ENCODE peak calls at places on chromosomes 6 and 20, in six cellular contexts. One of them, this sample, is unnamed.

GRCh38 chr20:38893485-38894090 is 32.6 kb upstream of the FAM83D start:
- DNase-seq in spleen: peak
- DNase-seq in HS-5: no peak
- DNase-seq in hepatocyte: peak
- DNase-seq in activated naive CD8-positive, alpha-beta T cell treated with anti-CD3 and anti-CD28 coated beads, Interleukin-2, amount 50 U/mL, for 24 hours: peak
- DNase-seq in EL: peak
- DNase-seq in this sample: peak

GRCh38 chr20:2596673-2597279 is 55.7 kb upstream of the NOP56 start:
- DNase-seq in spleen: no peak
- DNase-seq in HS-5: no peak
- DNase-seq in hepatocyte: no peak
- DNase-seq in activated naive CD8-positive, alpha-beta T cell treated with anti-CD3 and anti-CD28 coated beads, Interleukin-2, amount 50 U/mL, for 24 hours: no peak
- DNase-seq in EL: peak
- DNase-seq in this sample: peak

GRCh38 chr6:1626481-1626880 is 16.8 kb downstream of the FOXC1 start:
- DNase-seq in spleen: no peak
- DNase-seq in HS-5: no peak
- DNase-seq in hepatocyte: no peak
- DNase-seq in activated naive CD8-positive, alpha-beta T cell treated with anti-CD3 and anti-CD28 coated beads, Interleukin-2, amount 50 U/mL, for 24 hours: no peak
- DNase-seq in EL: no peak
- DNase-seq in this sample: no peak

GRCh38 chr6:134235937-134236751 is 81.8 kb downstream of the SGK1 start:
- DNase-seq in spleen: no peak
- DNase-seq in HS-5: peak
- DNase-seq in hepatocyte: no peak
- DNase-seq in activated naive CD8-positive, alpha-beta T cell treated with anti-CD3 and anti-CD28 coated beads, Interleukin-2, amount 50 U/mL, for 24 hours: no peak
- DNase-seq in EL: peak
- DNase-seq in this sample: peak

GRCh38 chr6:168589275-168589674 is 148.3 kb downstream of the SMOC2 start:
- DNase-seq in spleen: no peak
- DNase-seq in HS-5: no peak
- DNase-seq in hepatocyte: no peak
- DNase-seq in activated naive CD8-positive, alpha-beta T cell treated with anti-CD3 and anti-CD28 coated beads, Interleukin-2, amount 50 U/mL, for 24 hours: no peak
- DNase-seq in EL: no peak
- DNase-seq in this sample: no peak

GRCh38 chr20:11266571-11266970 is 592.8 kb upstream of the JAG1 start:
- DNase-seq in spleen: no peak
- DNase-seq in HS-5: no peak
- DNase-seq in hepatocyte: no peak
- DNase-seq in activated naive CD8-positive, alpha-beta T cell treated with anti-CD3 and anti-CD28 coated beads, Interleukin-2, amount 50 U/mL, for 24 hours: no peak
- DNase-seq in EL: no peak
- DNase-seq in this sample: no peak

GRCh38 chr20:62707281-62707941 is 1.2 kb upstream of the NTSR1 start:
- DNase-seq in spleen: no peak
- DNase-seq in HS-5: no peak
- DNase-seq in hepatocyte: no peak
- DNase-seq in activated naive CD8-positive, alpha-beta T cell treated with anti-CD3 and anti-CD28 coated beads, Interleukin-2, amount 50 U/mL, for 24 hours: no peak
- DNase-seq in EL: no peak
- DNase-seq in this sample: no peak

GRCh38 chr6:36968266-36968977 is 13.9 kb downstream of the PI16 start:
- DNase-seq in spleen: peak
- DNase-seq in HS-5: no peak
- DNase-seq in hepatocyte: no peak
- DNase-seq in activated naive CD8-positive, alpha-beta T cell treated with anti-CD3 and anti-CD28 coated beads, Interleukin-2, amount 50 U/mL, for 24 hours: no peak
- DNase-seq in EL: no peak
- DNase-seq in this sample: no peak

GRCh38 chr20:20206788-20207187 is 154.5 kb downstream of the CFAP61 start:
- DNase-seq in spleen: no peak
- DNase-seq in HS-5: no peak
- DNase-seq in hepatocyte: no peak
- DNase-seq in activated naive CD8-positive, alpha-beta T cell treated with anti-CD3 and anti-CD28 coated beads, Interleukin-2, amount 50 U/mL, for 24 hours: no peak
- DNase-seq in EL: no peak
- DNase-seq in this sample: no peak

GRCh38 chr20:62592506-62593177 is 49.7 kb upstream of the SLCO4A1 start:
- DNase-seq in spleen: no peak
- DNase-seq in HS-5: no peak
- DNase-seq in hepatocyte: no peak
- DNase-seq in activated naive CD8-positive, alpha-beta T cell treated with anti-CD3 and anti-CD28 coated beads, Interleukin-2, amount 50 U/mL, for 24 hours: no peak
- DNase-seq in EL: no peak
- DNase-seq in this sample: no peak

GRCh38 chr20:13296070-13296469 is 75.0 kb downstream of the ISM1 start:
- DNase-seq in spleen: no peak
- DNase-seq in HS-5: no peak
- DNase-seq in hepatocyte: no peak
- DNase-seq in activated naive CD8-positive, alpha-beta T cell treated with anti-CD3 and anti-CD28 coated beads, Interleukin-2, amount 50 U/mL, for 24 hours: no peak
- DNase-seq in EL: no peak
- DNase-seq in this sample: no peak

GRCh38 chr6:1519597-1519996 is 90.1 kb upstream of the FOXC1 start:
- DNase-seq in spleen: no peak
- DNase-seq in HS-5: no peak
- DNase-seq in hepatocyte: no peak
- DNase-seq in activated naive CD8-positive, alpha-beta T cell treated with anti-CD3 and anti-CD28 coated beads, Interleukin-2, amount 50 U/mL, for 24 hours: no peak
- DNase-seq in EL: no peak
- DNase-seq in this sample: no peak

GRCh38 chr6:32086661-32087573 is 22.2 kb downstream of the TNXB start:
- DNase-seq in spleen: no peak
- DNase-seq in HS-5: peak
- DNase-seq in hepatocyte: no peak
- DNase-seq in activated naive CD8-positive, alpha-beta T cell treated with anti-CD3 and anti-CD28 coated beads, Interleukin-2, amount 50 U/mL, for 24 hours: peak
- DNase-seq in EL: peak
- DNase-seq in this sample: peak

GRCh38 chr20:44648068-44648467 is 3.4 kb downstream of the ADA start:
- DNase-seq in spleen: no peak
- DNase-seq in HS-5: no peak
- DNase-seq in hepatocyte: no peak
- DNase-seq in activated naive CD8-positive, alpha-beta T cell treated with anti-CD3 and anti-CD28 coated beads, Interleukin-2, amount 50 U/mL, for 24 hours: no peak
- DNase-seq in EL: no peak
- DNase-seq in this sample: no peak

GRCh38 chr6:81792826-81793225 is 40.3 kb upstream of the TENT5A start:
- DNase-seq in spleen: no peak
- DNase-seq in HS-5: no peak
- DNase-seq in hepatocyte: no peak
- DNase-seq in activated naive CD8-positive, alpha-beta T cell treated with anti-CD3 and anti-CD28 coated beads, Interleukin-2, amount 50 U/mL, for 24 hours: no peak
- DNase-seq in EL: peak
- DNase-seq in this sample: no peak

GRCh38 chr6:26286168-26286854 is 78.7 kb upstream of the BTN3A2 start:
- DNase-seq in spleen: peak
- DNase-seq in HS-5: peak
- DNase-seq in hepatocyte: peak
- DNase-seq in activated naive CD8-positive, alpha-beta T cell treated with anti-CD3 and anti-CD28 coated beads, Interleukin-2, amount 50 U/mL, for 24 hours: peak
- DNase-seq in EL: peak
- DNase-seq in this sample: peak

GRCh38 chr20:6954219-6954618 is 186.7 kb downstream of the BMP2 start:
- DNase-seq in spleen: no peak
- DNase-seq in HS-5: no peak
- DNase-seq in hepatocyte: peak
- DNase-seq in activated naive CD8-positive, alpha-beta T cell treated with anti-CD3 and anti-CD28 coated beads, Interleukin-2, amount 50 U/mL, for 24 hours: no peak
- DNase-seq in EL: no peak
- DNase-seq in this sample: no peak

GRCh38 chr6:145836170-145836569 is 21.6 kb upstream of the FBXO30 start:
- DNase-seq in spleen: no peak
- DNase-seq in HS-5: peak
- DNase-seq in hepatocyte: no peak
- DNase-seq in activated naive CD8-positive, alpha-beta T cell treated with anti-CD3 and anti-CD28 coated beads, Interleukin-2, amount 50 U/mL, for 24 hours: no peak
- DNase-seq in EL: peak
- DNase-seq in this sample: peak

GRCh38 chr6:20182926-20183521 is 29.2 kb downstream of the MBOAT1 start:
- DNase-seq in spleen: no peak
- DNase-seq in HS-5: no peak
- DNase-seq in hepatocyte: peak
- DNase-seq in activated naive CD8-positive, alpha-beta T cell treated with anti-CD3 and anti-CD28 coated beads, Interleukin-2, amount 50 U/mL, for 24 hours: no peak
- DNase-seq in EL: no peak
- DNase-seq in this sample: no peak

GRCh38 chr20:8227293-8227692 is 95.2 kb downstream of the PLCB1 start:
- DNase-seq in spleen: no peak
- DNase-seq in HS-5: no peak
- DNase-seq in hepatocyte: no peak
- DNase-seq in activated naive CD8-positive, alpha-beta T cell treated with anti-CD3 and anti-CD28 coated beads, Interleukin-2, amount 50 U/mL, for 24 hours: no peak
- DNase-seq in EL: no peak
- DNase-seq in this sample: no peak

GRCh38 chr6:139142267-139142666 is 7.4 kb downstream of the HECA start:
- DNase-seq in spleen: no peak
- DNase-seq in HS-5: no peak
- DNase-seq in hepatocyte: no peak
- DNase-seq in activated naive CD8-positive, alpha-beta T cell treated with anti-CD3 and anti-CD28 coated beads, Interleukin-2, amount 50 U/mL, for 24 hours: no peak
- DNase-seq in EL: no peak
- DNase-seq in this sample: no peak

GRCh38 chr6:12116264-12116800 is 104.2 kb downstream of the HIVEP1 start:
- DNase-seq in spleen: no peak
- DNase-seq in HS-5: no peak
- DNase-seq in hepatocyte: no peak
- DNase-seq in activated naive CD8-positive, alpha-beta T cell treated with anti-CD3 and anti-CD28 coated beads, Interleukin-2, amount 50 U/mL, for 24 hours: no peak
- DNase-seq in EL: no peak
- DNase-seq in this sample: no peak

GRCh38 chr6:100344761-100345160 is 120.0 kb downstream of the SIM1 start:
- DNase-seq in spleen: no peak
- DNase-seq in HS-5: peak
- DNase-seq in hepatocyte: no peak
- DNase-seq in activated naive CD8-positive, alpha-beta T cell treated with anti-CD3 and anti-CD28 coated beads, Interleukin-2, amount 50 U/mL, for 24 hours: no peak
- DNase-seq in EL: peak
- DNase-seq in this sample: peak

GRCh38 chr6:41921712-41921998 is 356 bp downstream of the BYSL start:
- DNase-seq in spleen: no peak
- DNase-seq in HS-5: no peak
- DNase-seq in hepatocyte: no peak
- DNase-seq in activated naive CD8-positive, alpha-beta T cell treated with anti-CD3 and anti-CD28 coated beads, Interleukin-2, amount 50 U/mL, for 24 hours: no peak
- DNase-seq in EL: no peak
- DNase-seq in this sample: no peak

GRCh38 chr6:15621203-15622044 is 41.4 kb downstream of the DTNBP1 start:
- DNase-seq in spleen: peak
- DNase-seq in HS-5: no peak
- DNase-seq in hepatocyte: peak
- DNase-seq in activated naive CD8-positive, alpha-beta T cell treated with anti-CD3 and anti-CD28 coated beads, Interleukin-2, amount 50 U/mL, for 24 hours: peak
- DNase-seq in EL: no peak
- DNase-seq in this sample: no peak

GRCh38 chr20:54822407-54822806 is 347.0 kb downstream of the DOK5 start:
- DNase-seq in spleen: no peak
- DNase-seq in HS-5: peak
- DNase-seq in hepatocyte: no peak
- DNase-seq in activated naive CD8-positive, alpha-beta T cell treated with anti-CD3 and anti-CD28 coated beads, Interleukin-2, amount 50 U/mL, for 24 hours: no peak
- DNase-seq in EL: no peak
- DNase-seq in this sample: no peak

GRCh38 chr20:52749938-52750337 is 222.2 kb upstream of the TSHZ2 start:
- DNase-seq in spleen: no peak
- DNase-seq in HS-5: no peak
- DNase-seq in hepatocyte: no peak
- DNase-seq in activated naive CD8-positive, alpha-beta T cell treated with anti-CD3 and anti-CD28 coated beads, Interleukin-2, amount 50 U/mL, for 24 hours: no peak
- DNase-seq in EL: no peak
- DNase-seq in this sample: no peak

GRCh38 chr6:169891846-169892245 is 140.4 kb downstream of the ERMARD start:
- DNase-seq in spleen: no peak
- DNase-seq in HS-5: no peak
- DNase-seq in hepatocyte: no peak
- DNase-seq in activated naive CD8-positive, alpha-beta T cell treated with anti-CD3 and anti-CD28 coated beads, Interleukin-2, amount 50 U/mL, for 24 hours: no peak
- DNase-seq in EL: no peak
- DNase-seq in this sample: no peak

GRCh38 chr6:26311385-26312095 is 53.5 kb upstream of the BTN3A2 start:
- DNase-seq in spleen: no peak
- DNase-seq in HS-5: peak
- DNase-seq in hepatocyte: peak
- DNase-seq in activated naive CD8-positive, alpha-beta T cell treated with anti-CD3 and anti-CD28 coated beads, Interleukin-2, amount 50 U/mL, for 24 hours: peak
- DNase-seq in EL: peak
- DNase-seq in this sample: peak

GRCh38 chr6:129031051-129031599 is 148.2 kb downstream of the LAMA2 start:
- DNase-seq in spleen: no peak
- DNase-seq in HS-5: peak
- DNase-seq in hepatocyte: no peak
- DNase-seq in activated naive CD8-positive, alpha-beta T cell treated with anti-CD3 and anti-CD28 coated beads, Interleukin-2, amount 50 U/mL, for 24 hours: no peak
- DNase-seq in EL: peak
- DNase-seq in this sample: peak

GRCh38 chr6:44222987-44223470 is 366 bp upstream of the SLC29A1 start:
- DNase-seq in spleen: no peak
- DNase-seq in HS-5: no peak
- DNase-seq in hepatocyte: no peak
- DNase-seq in activated naive CD8-positive, alpha-beta T cell treated with anti-CD3 and anti-CD28 coated beads, Interleukin-2, amount 50 U/mL, for 24 hours: no peak
- DNase-seq in EL: no peak
- DNase-seq in this sample: no peak

GRCh38 chr6:87656857-87657256 is 45.2 kb downstream of the AKIRIN2 start:
- DNase-seq in spleen: no peak
- DNase-seq in HS-5: no peak
- DNase-seq in hepatocyte: no peak
- DNase-seq in activated naive CD8-positive, alpha-beta T cell treated with anti-CD3 and anti-CD28 coated beads, Interleukin-2, amount 50 U/mL, for 24 hours: no peak
- DNase-seq in EL: no peak
- DNase-seq in this sample: no peak

GRCh38 chr20:32971703-32972161 is 32.5 kb downstream of the SUN5 start:
- DNase-seq in spleen: no peak
- DNase-seq in HS-5: no peak
- DNase-seq in hepatocyte: no peak
- DNase-seq in activated naive CD8-positive, alpha-beta T cell treated with anti-CD3 and anti-CD28 coated beads, Interleukin-2, amount 50 U/mL, for 24 hours: peak
- DNase-seq in EL: no peak
- DNase-seq in this sample: no peak

GRCh38 chr6:34953084-34954025 is 64.3 kb downstream of the ANKS1A start:
- DNase-seq in spleen: no peak
- DNase-seq in HS-5: peak
- DNase-seq in hepatocyte: peak
- DNase-seq in activated naive CD8-positive, alpha-beta T cell treated with anti-CD3 and anti-CD28 coated beads, Interleukin-2, amount 50 U/mL, for 24 hours: no peak
- DNase-seq in EL: peak
- DNase-seq in this sample: peak

GRCh38 chr6:47264775-47265184 is 44.9 kb downstream of the TNFRSF21 start:
- DNase-seq in spleen: no peak
- DNase-seq in HS-5: no peak
- DNase-seq in hepatocyte: no peak
- DNase-seq in activated naive CD8-positive, alpha-beta T cell treated with anti-CD3 and anti-CD28 coated beads, Interleukin-2, amount 50 U/mL, for 24 hours: no peak
- DNase-seq in EL: no peak
- DNase-seq in this sample: no peak

GRCh38 chr6:45478235-45478634 is 100.5 kb upstream of the SUPT3H start:
- DNase-seq in spleen: no peak
- DNase-seq in HS-5: peak
- DNase-seq in hepatocyte: no peak
- DNase-seq in activated naive CD8-positive, alpha-beta T cell treated with anti-CD3 and anti-CD28 coated beads, Interleukin-2, amount 50 U/mL, for 24 hours: no peak
- DNase-seq in EL: peak
- DNase-seq in this sample: peak